ENCODE peak calls at places on chromosomes 16 and 17, in five cellular contexts. One of them, this sample, is unnamed.

GRCh38 chr17:81160306-81160705 is 5.0 kb upstream of the PVALEF start:
- DNase-seq in NCI-H2171 treated with DMSO at 0.1 percent for 48 hours: no peak
- DNase-seq in stromal cell of bone marrow: no peak
- DNase-seq in RCC 7860: no peak
- DNase-seq in activated CD4-positive, alpha-beta T cell treated with anti-CD3 and anti-CD28 coated beads, Interleukin-2, amount 50 U/mL, for 24 hours: no peak
- DNase-seq in this sample: no peak

GRCh38 chr17:38799501-38800236 is at the start of gene PIP4K2B:
- DNase-seq in NCI-H2171 treated with DMSO at 0.1 percent for 48 hours: peak
- DNase-seq in stromal cell of bone marrow: peak
- DNase-seq in RCC 7860: peak
- DNase-seq in activated CD4-positive, alpha-beta T cell treated with anti-CD3 and anti-CD28 coated beads, Interleukin-2, amount 50 U/mL, for 24 hours: peak
- DNase-seq in this sample: peak

GRCh38 chr16:23380501-23380951 is 72.5 kb downstream of the COG7 start:
- DNase-seq in NCI-H2171 treated with DMSO at 0.1 percent for 48 hours: no peak
- DNase-seq in stromal cell of bone marrow: no peak
- DNase-seq in RCC 7860: no peak
- DNase-seq in activated CD4-positive, alpha-beta T cell treated with anti-CD3 and anti-CD28 coated beads, Interleukin-2, amount 50 U/mL, for 24 hours: no peak
- DNase-seq in this sample: no peak

GRCh38 chr17:69326302-69327059 is 452 bp downstream of the ABCA5 start:
- DNase-seq in NCI-H2171 treated with DMSO at 0.1 percent for 48 hours: peak
- DNase-seq in stromal cell of bone marrow: no peak
- DNase-seq in RCC 7860: no peak
- DNase-seq in activated CD4-positive, alpha-beta T cell treated with anti-CD3 and anti-CD28 coated beads, Interleukin-2, amount 50 U/mL, for 24 hours: no peak
- DNase-seq in this sample: peak

GRCh38 chr17:61247438-61247837 is 152.2 kb upstream of the TBX2 start:
- DNase-seq in NCI-H2171 treated with DMSO at 0.1 percent for 48 hours: no peak
- DNase-seq in stromal cell of bone marrow: peak
- DNase-seq in RCC 7860: peak
- DNase-seq in activated CD4-positive, alpha-beta T cell treated with anti-CD3 and anti-CD28 coated beads, Interleukin-2, amount 50 U/mL, for 24 hours: no peak
- DNase-seq in this sample: peak

GRCh38 chr17:82231562-82232321 is 2.9 kb downstream of the SLC16A3 start:
- DNase-seq in NCI-H2171 treated with DMSO at 0.1 percent for 48 hours: no peak
- DNase-seq in stromal cell of bone marrow: no peak
- DNase-seq in RCC 7860: peak
- DNase-seq in activated CD4-positive, alpha-beta T cell treated with anti-CD3 and anti-CD28 coated beads, Interleukin-2, amount 50 U/mL, for 24 hours: no peak
- DNase-seq in this sample: no peak

GRCh38 chr17:41655611-41656111 is 31.3 kb upstream of the KRT17 start:
- DNase-seq in NCI-H2171 treated with DMSO at 0.1 percent for 48 hours: peak
- DNase-seq in stromal cell of bone marrow: no peak
- DNase-seq in RCC 7860: no peak
- DNase-seq in activated CD4-positive, alpha-beta T cell treated with anti-CD3 and anti-CD28 coated beads, Interleukin-2, amount 50 U/mL, for 24 hours: no peak
- DNase-seq in this sample: no peak

GRCh38 chr16:17529982-17530760 is 59.4 kb upstream of the XYLT1 start:
- DNase-seq in NCI-H2171 treated with DMSO at 0.1 percent for 48 hours: peak
- DNase-seq in stromal cell of bone marrow: no peak
- DNase-seq in RCC 7860: no peak
- DNase-seq in activated CD4-positive, alpha-beta T cell treated with anti-CD3 and anti-CD28 coated beads, Interleukin-2, amount 50 U/mL, for 24 hours: no peak
- DNase-seq in this sample: no peak

GRCh38 chr17:39658346-39658745 is 6.8 kb upstream of the TCAP start:
- DNase-seq in NCI-H2171 treated with DMSO at 0.1 percent for 48 hours: no peak
- DNase-seq in stromal cell of bone marrow: no peak
- DNase-seq in RCC 7860: no peak
- DNase-seq in activated CD4-positive, alpha-beta T cell treated with anti-CD3 and anti-CD28 coated beads, Interleukin-2, amount 50 U/mL, for 24 hours: no peak
- DNase-seq in this sample: no peak

GRCh38 chr17:81057079-81057730 is 22.3 kb downstream of the BAIAP2 start:
- DNase-seq in NCI-H2171 treated with DMSO at 0.1 percent for 48 hours: no peak
- DNase-seq in stromal cell of bone marrow: no peak
- DNase-seq in RCC 7860: no peak
- DNase-seq in activated CD4-positive, alpha-beta T cell treated with anti-CD3 and anti-CD28 coated beads, Interleukin-2, amount 50 U/mL, for 24 hours: no peak
- DNase-seq in this sample: no peak

This sample was measured in astrocyte of the cerebellum.